ENCODE peak calls at places on chromosomes 16 and 17, in nine cellular contexts. F, N, T, P, R, Y, O, J and E are unnamed samples.

GRCh38 chr17:66920965-66921364 is 43.5 kb upstream of the CACNG4 start:
- DNase-seq in F (no peak), N (no peak), R (no peak), Y (no peak), J (peak; percentile 41), P (no peak), O (no peak), T (no peak), E (no peak)

GRCh38 chr16:84557504-84557903 is 53.0 kb upstream of the MEAK7 start:
- DNase-seq in O (no peak), T (no peak), F (no peak), N (no peak), P (no peak), J (peak; percentile 68), R (no peak), Y (no peak), E (no peak)

GRCh38 chr17:83199500-83200201 is 120.2 kb downstream of the METRNL start:
- DNase-seq in R (peak; percentile 55), F (peak; percentile 49), N (no peak), J (peak; percentile 94), O (peak; percentile 44), Y (no peak), P (no peak), T (peak; percentile 73), E (peak; percentile 75)

GRCh38 chr16:52497067-52497816 is 49.7 kb downstream of the TOX3 start:
- DNase-seq in P (no peak), O (no peak), T (no peak), F (no peak), N (no peak), J (no peak), R (no peak), Y (no peak), E (no peak)

GRCh38 chr16:50006954-50007353 is 18.1 kb upstream of the CNEP1R1 start:
- DNase-seq in N (no peak), J (no peak), Y (no peak), O (no peak), T (no peak), P (no peak), R (no peak), F (no peak), E (no peak)

GRCh38 chr16:85754403-85754802 is 3.5 kb upstream of the C16orf74 start:
- DNase-seq in N (no peak), T (no peak), R (no peak), Y (no peak), P (peak; percentile 77), F (no peak), O (no peak), J (no peak), E (no peak)

GRCh38 chr17:58227733-58228132 is 8.7 kb upstream of the MKS1 start:
- DNase-seq in N (no peak), R (no peak), O (no peak), J (no peak), F (no peak), Y (no peak), P (no peak), T (no peak), E (no peak)

GRCh38 chr17:71380535-71380934 is 740.3 kb upstream of the SOX9 start:
- DNase-seq in F (peak; percentile 20), P (no peak), J (no peak), N (no peak), O (no peak), R (no peak), T (no peak), Y (no peak), E (no peak)

GRCh38 chr17:64778367-64779290 is 116.5 kb upstream of the SMURF2 start:
- DNase-seq in R (no peak), J (peak; percentile 88), O (no peak), T (peak; percentile 67), N (no peak), F (no peak), P (peak; percentile 55), Y (no peak), E (no peak)

GRCh38 chr17:72631568-72631967 is 460.9 kb downstream of the SLC39A11 start:
- DNase-seq in F (no peak), Y (no peak), N (no peak), R (no peak), O (no peak), J (no peak), T (no peak), P (no peak), E (no peak)

GRCh38 chr17:3990391-3991127 is 26.3 kb upstream of the ATP2A3 start:
- DNase-seq in T (no peak), N (no peak), P (no peak), Y (no peak), F (peak; percentile 22), J (no peak), O (no peak), R (peak; percentile 8), E (no peak)

GRCh38 chr17:37107406-37108083 is 158.8 kb downstream of the AATF start:
- DNase-seq in T (peak; percentile 77), O (peak; percentile 43), Y (no peak), J (no peak), P (peak; percentile 92), F (peak; percentile 41), R (no peak), N (no peak), E (no peak)

GRCh38 chr17:33949100-33949499 is 306.0 kb upstream of the CCL2 start:
- DNase-seq in F (no peak), P (no peak), O (no peak), Y (no peak), T (no peak), N (no peak), J (no peak), R (no peak), E (no peak)
- H3K27ac ChIP-seq in F (no peak overlapping the region), P (no peak overlapping the region), O (no peak overlapping the region), Y (no peak overlapping the region), T (no peak overlapping the region), N (no peak overlapping the region), J (no peak overlapping the region), R (no peak overlapping the region), E (no peak overlapping the region)

DNA sequence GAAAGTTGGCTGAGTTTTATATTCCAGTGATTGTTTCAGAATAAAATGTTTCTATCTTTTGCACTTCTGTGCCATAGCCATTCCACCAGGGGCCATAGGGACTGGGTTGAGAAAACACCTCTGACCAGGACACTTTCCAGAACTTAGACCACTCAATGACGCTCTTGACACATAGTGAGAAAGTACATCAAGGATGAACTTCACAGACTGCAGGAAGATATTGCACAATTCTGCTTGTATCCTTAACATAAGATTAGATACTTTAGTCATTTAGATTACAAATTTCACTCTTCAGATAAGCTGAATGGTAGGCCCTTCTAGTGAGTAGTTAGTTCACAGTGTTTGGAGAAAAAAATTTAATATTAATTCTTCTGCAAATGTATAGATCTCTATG is 13.0 kb upstream of the MPHOSPH6 start:
- DNase-seq in P (no peak), T (no peak), R (no peak), J (no peak), O (no peak), F (no peak), N (no peak), Y (no peak), E (no peak)
- H3K27me3 ChIP-seq in P (peaks cover 5% of the 10 kb centered on the region), T (no peaks in the 10 kb centered on the region), R (no peaks in the 10 kb centered on the region), J (peaks cover 10% of the 10 kb centered on the region), O (peaks cover 5% of the 10 kb centered on the region), F (peaks cover 11% of the 10 kb centered on the region), N (peaks cover 6% of the 10 kb centered on the region), Y (peaks cover 18% of the 10 kb centered on the region), E (no peaks in the 10 kb centered on the region)

DNA sequence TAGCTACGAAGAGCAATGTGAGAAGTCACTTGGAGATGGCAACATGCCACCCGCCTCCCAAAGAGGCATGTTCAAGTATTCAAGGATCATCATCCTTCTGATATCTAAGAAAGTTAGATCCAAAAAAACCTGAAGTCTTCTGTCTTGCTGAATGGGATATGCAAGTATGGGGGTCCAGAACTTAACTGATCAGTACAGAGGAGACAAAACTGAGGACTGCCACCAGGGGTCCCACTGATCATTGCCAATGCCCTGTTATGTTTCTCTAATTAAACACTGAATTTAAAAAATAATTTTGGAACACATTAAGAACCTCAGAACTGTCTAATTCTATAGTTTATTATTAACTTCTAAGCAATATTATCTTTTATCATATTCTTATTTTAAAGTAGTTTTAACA is 99.7 kb downstream of the CDH8 start:
- DNase-seq in P (no peak), N (no peak), J (no peak), T (no peak), O (no peak), Y (no peak), F (no peak), R (no peak), E (no peak)
- TF ChIP-seq CTCF in P (no peak), N (no peak), J (no peak), T (no peak), O (no peak), Y (peak; percentile 19), F (no peak), R (no peak), E (no peak)

GRCh38 chr17:7626956-7627249 is 718 bp downstream of the SAT2 start:
- DNase-seq in F (no peak), R (no peak), J (no peak), P (no peak), Y (no peak), N (no peak), O (no peak), T (no peak), E (no peak)
- H3K27ac ChIP-seq in F (peak overlapping the region; percentile 98), R (peak overlapping the region; percentile 92), J (peak overlapping the region; percentile 91), P (peak overlapping the region; percentile 97), Y (peak overlapping the region; percentile 72), N (peak overlapping the region; percentile 96), O (peak overlapping the region; percentile 95), T (peak overlapping the region; percentile 97), E (peak overlapping the region; percentile 83)

GRCh38 chr17:81686614-81687013 is 2.8 kb downstream of the HGS start:
- DNase-seq in T (no peak), R (no peak), F (no peak), P (no peak), Y (no peak), O (no peak), N (no peak), J (no peak), E (no peak)
- H3K27me3 ChIP-seq in T (no peaks in the 10 kb centered on the region), R (no peaks in the 10 kb centered on the region), F (no peaks in the 10 kb centered on the region), P (no peaks in the 10 kb centered on the region), Y (no peaks in the 10 kb centered on the region), O (no peaks in the 10 kb centered on the region), N (no peaks in the 10 kb centered on the region), J (no peaks in the 10 kb centered on the region), E (no peaks in the 10 kb centered on the region)